ENCODE peak calls at places on chromosomes 11 and 22, in eight cellular contexts. O is fibroblast of pulmonary artery, M is tibial nerve, G is left ventricle myocardium inferior, C is brain microvascular endothelial cell, B is ovary, D is cardiac muscle cell, I is HL-60. J is an unnamed sample.
A peak's percentile ranks its signal among the peaks of the same experiment; 100 is the strongest.

GRCh38 chr11:91805293-91805692 is 419.3 kb upstream of the FAT3 start:
- DNase-seq in C (no peak), D (no peak), G (no peak), I (no peak), B (no peak), M (no peak), O (no peak), J (no peak)

GRCh38 chr11:113363406-113363805 is 24.2 kb upstream of the ANKK1 start:
- DNase-seq in I (no peak), C (no peak), G (no peak), M (no peak), O (no peak), B (no peak), D (no peak), J (no peak)

GRCh38 chr11:1012740-1013627 is 23.5 kb downstream of the MUC6 start:
- DNase-seq in G (no peak), B (no peak), D (no peak), I (no peak), M (no peak), C (no peak), O (no peak), J (no peak)

GRCh38 chr11:59759900-59760299 is 4.7 kb downstream of the STX3 start:
- DNase-seq in M (no peak), B (no peak), G (no peak), C (no peak), D (no peak), I (no peak), O (no peak), J (no peak)

GRCh38 chr11:19938051-19938856 is 222.0 kb downstream of the DBX1 start:
- DNase-seq in C (peak; percentile 75), D (peak; percentile 72), I (peak; percentile 28), M (peak; percentile 45), B (peak; percentile 62), G (peak; percentile 27), O (peak; percentile 72), J (peak; percentile 39)

GRCh38 chr22:48949375-48950149 is 878.1 kb downstream of the BRD1 start:
- DNase-seq in G (no peak), M (no peak), O (no peak), I (no peak), C (no peak), D (no peak), B (no peak), J (no peak)

GRCh38 chr11:82315093-82315492 is 418.6 kb downstream of the FAM181B start:
- DNase-seq in I (peak; percentile 24), C (no peak), M (peak; percentile 12), B (peak; percentile 43), D (no peak), O (no peak), G (no peak), J (no peak)

GRCh38 chr11:77884186-77884828 is 63.4 kb downstream of the AAMDC start:
- DNase-seq in C (peak; percentile 13), I (peak; percentile 49), M (no peak), B (no peak), O (peak; percentile 64), D (peak; percentile 83), G (no peak), J (no peak)

GRCh38 chr11:128188346-128189115 is 398.8 kb downstream of the ETS1 start:
- DNase-seq in O (no peak), I (no peak), D (no peak), M (no peak), G (no peak), B (no peak), C (peak; percentile 20), J (no peak)

GRCh38 chr11:87437844-87438223 is 400.1 kb downstream of the TMEM135 start:
- DNase-seq in B (no peak), G (no peak), D (no peak), I (no peak), C (no peak), M (no peak), O (peak; percentile 27), J (no peak)

GRCh38 chr22:23591846-23592245 is 11.8 kb upstream of the IGLL1 start:
- DNase-seq in I (no peak), D (no peak), G (no peak), O (no peak), C (no peak), B (peak; percentile 71), M (no peak), J (no peak)

GRCh38 chr11:69194956-69195355 is 39.2 kb downstream of the SMIM38 start:
- DNase-seq in D (no peak), O (no peak), I (no peak), B (no peak), M (no peak), C (no peak), G (no peak), J (no peak)

GRCh38 chr11:75667268-75667830 is 1.5 kb downstream of the MAP6 start:
- DNase-seq in O (peak; percentile 3), D (peak; percentile 21), I (no peak), B (peak; percentile 51), M (no peak), C (no peak), G (peak; percentile 33), J (no peak)

GRCh38 chr11:76209956-76210885 is 3.9 kb upstream of the WNT11 start:
- DNase-seq in B (peak; percentile 88), I (peak; percentile 47), C (peak; percentile 26), G (peak; percentile 77), O (peak; percentile 79), D (peak; percentile 87), M (peak; percentile 63), J (no peak)

GRCh38 chr11:11171285-11171684 is 181.8 kb downstream of the CSNK2A3 start:
- DNase-seq in B (no peak), M (no peak), C (peak; percentile 22), I (no peak), G (no peak), O (no peak), D (peak; percentile 10), J (no peak)

DNA sequence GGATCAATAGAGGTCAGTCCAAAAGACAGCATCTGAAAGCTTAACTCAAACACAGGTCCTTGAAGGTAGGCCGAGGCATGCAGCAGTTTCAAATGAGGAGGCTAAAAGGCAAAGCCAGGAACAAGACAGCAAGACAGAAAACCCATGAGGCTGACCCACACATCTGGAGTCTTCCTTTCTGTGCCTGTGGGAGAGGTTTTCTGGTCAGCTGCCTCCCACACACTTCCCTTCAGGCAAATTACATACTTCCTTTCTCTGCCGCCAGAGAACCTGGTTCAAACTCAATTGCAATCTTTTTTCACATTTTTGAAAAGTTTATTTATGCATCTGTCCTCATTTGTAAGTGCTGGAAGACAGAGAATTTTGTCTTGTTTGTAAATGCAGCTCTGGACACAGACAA is 29.8 kb upstream of the CRTAM start:
- DNase-seq in C (peak; percentile 44), I (peak; percentile 59), B (no peak), M (no peak), G (peak; percentile 17), D (peak; percentile 78), O (peak; percentile 81), J (no peak)
- TF ChIP-seq CTCF in C (peak; percentile 25), I (no peak), B (no peak), M (no peak), G (no peak), D (no peak), O (no peak), J (no peak)

DNA sequence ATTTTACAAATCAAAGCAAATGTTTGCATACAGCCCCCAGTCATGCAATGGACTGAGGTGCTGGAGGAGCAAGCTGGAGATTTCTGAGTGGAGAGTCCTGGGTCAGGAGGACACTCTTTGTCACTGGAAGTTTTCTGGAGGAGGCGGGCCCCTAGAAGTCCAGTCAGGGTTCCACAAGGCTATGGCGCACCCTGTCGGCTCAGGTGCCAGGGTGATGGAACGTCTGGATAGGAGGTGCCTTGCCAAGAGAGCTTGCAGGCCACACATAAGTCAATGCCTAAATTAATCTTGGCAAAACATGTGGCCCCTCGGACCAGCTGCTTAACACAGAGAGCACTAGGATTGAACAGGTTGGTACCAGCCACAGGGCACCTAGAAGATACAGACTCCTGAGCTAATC is 174.7 kb upstream of the CADM1 start:
- DNase-seq in I (no peak), M (no peak), C (no peak), G (no peak), B (no peak), D (peak; percentile 16), O (no peak), J (no peak)
- TF ChIP-seq CTCF in I (no peak), M (no peak), C (peak; percentile 14), G (peak; percentile 47), B (no peak), D (no peak), O (no peak), J (no peak)

GRCh38 chr11:46235777-46236688 is 41.4 kb upstream of the CREB3L1 start:
- DNase-seq in I (peak; percentile 45), C (no peak), M (no peak), B (no peak), D (peak; percentile 81), G (no peak), O (peak; percentile 85), J (no peak)

GRCh38 chr11:46238967-46239800 is 38.3 kb upstream of the CREB3L1 start:
- DNase-seq in I (peak; percentile 77), D (peak; percentile 93), O (peak; percentile 90), G (peak; percentile 87), B (peak; percentile 94), M (peak; percentile 77), C (peak; percentile 83), J (peak; percentile 61)

GRCh38 chr11:46236918-46237247 is 40.6 kb upstream of the CREB3L1 start:
- DNase-seq in G (no peak), O (no peak), D (no peak), B (no peak), I (no peak), M (no peak), C (no peak), J (no peak)

GRCh38 chr11:46238078-46238966 is 39.1 kb upstream of the CREB3L1 start:
- DNase-seq in D (peak; percentile 86), B (peak; percentile 92), M (peak; percentile 32), O (peak; percentile 85), G (peak; percentile 71), I (peak; percentile 37), C (peak; percentile 25), J (peak; percentile 39)

GRCh38 chr11:46237248-46238077 is 40.0 kb upstream of the CREB3L1 start:
- DNase-seq in D (peak; percentile 91), O (peak; percentile 92), C (peak; percentile 88), G (peak; percentile 64), M (peak; percentile 43), B (peak; percentile 78), I (peak; percentile 80), J (peak; percentile 42)
- TF ChIP-seq CTCF in D (no peak), O (no peak), C (no peak), G (no peak), M (no peak), B (no peak), I (no peak), J (no peak)

DNA sequence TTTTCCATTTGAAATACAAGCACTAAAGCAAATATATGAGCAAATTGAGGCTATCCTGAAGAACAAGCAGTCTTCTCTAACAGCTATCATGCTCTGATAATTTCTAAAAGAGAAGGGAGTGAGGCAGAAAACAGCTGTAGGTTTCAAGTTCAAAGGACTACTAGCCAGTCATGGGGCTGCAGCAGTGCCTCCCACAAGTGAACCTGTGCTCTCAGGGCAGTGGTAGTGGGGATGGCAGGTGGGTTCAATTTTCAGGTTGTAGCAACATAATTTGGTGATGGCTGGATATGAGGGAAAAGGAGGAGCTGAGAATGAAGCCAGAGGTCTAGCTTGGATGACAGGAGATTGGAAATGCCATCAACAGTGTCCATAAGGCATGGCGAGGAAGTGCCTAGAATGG is 93.5 kb upstream of the ARHGAP20 start:
- DNase-seq in I (no peak), G (no peak), O (no peak), C (no peak), D (no peak), M (no peak), B (no peak), J (no peak)
- TF ChIP-seq CTCF in I (no peak), G (no peak), O (no peak), C (no peak), D (no peak), M (no peak), B (no peak), J (no peak)

J was measured in omental fat pad.